ENCODE peak calls at places on chromosomes 6 and 20, in seven cellular contexts. R is breast epithelium, B is dorsolateral prefrontal cortex, P is gastrocnemius medialis, K is left ventricle myocardium inferior, C is Panc1, I is upper lobe of left lung. L is an unnamed sample.

GRCh38 chr20:11919046-11919445 is 1.4 kb downstream of the BTBD3 start:
- DNase-seq in R (no peak), B (no peak), P (no peak), K (peak), C (no peak), I (peak), L (no peak)

GRCh38 chr6:149964243-149965190 is 774 bp downstream of the ULBP1 start:
- DNase-seq in R (no peak), B (no peak), P (no peak), K (no peak), C (no peak), I (no peak), L (no peak)

GRCh38 chr20:39338977-39339376 is 376.8 kb downstream of the DHX35 start:
- DNase-seq in R (no peak), B (no peak), P (peak), K (peak), C (no peak), I (no peak), L (no peak)

GRCh38 chr20:49812463-49813304 is at the start of gene SLC9A8:
- DNase-seq in R (peak), B (peak), P (peak), K (peak), C (peak), I (peak), L (peak)

GRCh38 chr20:1489328-1489727 is 1.9 kb downstream of the SIRPB2 start:
- DNase-seq in R (no peak), B (no peak), P (no peak), K (no peak), C (no peak), I (no peak), L (no peak)

GRCh38 chr20:14142171-14142570 is 146.9 kb downstream of the MACROD2 start:
- DNase-seq in R (no peak), B (no peak), P (no peak), K (no peak), C (peak), I (peak), L (no peak)

GRCh38 chr6:20350215-20350614 is 51.5 kb upstream of the E2F3 start:
- DNase-seq in R (no peak), B (no peak), P (no peak), K (no peak), C (no peak), I (no peak), L (no peak)

GRCh38 chr20:9068232-9068781 is 580 bp upstream of the PLCB4 start:
- DNase-seq in R (no peak), B (peak), P (no peak), K (peak), C (no peak), I (no peak), L (no peak)

GRCh38 chr6:106617302-106617701 is 12.0 kb downstream of the RTN4IP1 start:
- DNase-seq in R (no peak), B (no peak), P (no peak), K (no peak), C (no peak), I (no peak), L (no peak)

GRCh38 chr6:82687855-82688254 is 324.2 kb downstream of the TPBG start:
- DNase-seq in R (no peak), B (no peak), P (no peak), K (no peak), C (no peak), I (no peak), L (no peak)

GRCh38 chr20:20710847-20711315 is 1.6 kb downstream of the RALGAPA2 start:
- DNase-seq in R (no peak), B (no peak), P (peak), K (no peak), C (no peak), I (peak), L (no peak)

GRCh38 chr6:63415286-63415685 is 95.5 kb upstream of the LGSN start:
- DNase-seq in R (no peak), B (no peak), P (no peak), K (no peak), C (no peak), I (no peak), L (no peak)

GRCh38 chr20:53513489-53514298 is 79.9 kb downstream of the ZNF217 start:
- DNase-seq in R (no peak), B (no peak), P (no peak), K (no peak), C (no peak), I (no peak), L (no peak)
- TF ChIP-seq CTCF in R (no peak), B (no peak), P (no peak), K (no peak), C (no peak), I (no peak), L (no peak)

GRCh38 chr6:27250955-27251671 is 3.6 kb downstream of the PRSS16 start:
- DNase-seq in R (peak), B (no peak), P (no peak), K (no peak), C (no peak), I (peak), L (peak)
- H3K27ac ChIP-seq in R (peak), B (peak), P (no peak), K (no peak), C (peak), I (peak), L (no peak)

DNA sequence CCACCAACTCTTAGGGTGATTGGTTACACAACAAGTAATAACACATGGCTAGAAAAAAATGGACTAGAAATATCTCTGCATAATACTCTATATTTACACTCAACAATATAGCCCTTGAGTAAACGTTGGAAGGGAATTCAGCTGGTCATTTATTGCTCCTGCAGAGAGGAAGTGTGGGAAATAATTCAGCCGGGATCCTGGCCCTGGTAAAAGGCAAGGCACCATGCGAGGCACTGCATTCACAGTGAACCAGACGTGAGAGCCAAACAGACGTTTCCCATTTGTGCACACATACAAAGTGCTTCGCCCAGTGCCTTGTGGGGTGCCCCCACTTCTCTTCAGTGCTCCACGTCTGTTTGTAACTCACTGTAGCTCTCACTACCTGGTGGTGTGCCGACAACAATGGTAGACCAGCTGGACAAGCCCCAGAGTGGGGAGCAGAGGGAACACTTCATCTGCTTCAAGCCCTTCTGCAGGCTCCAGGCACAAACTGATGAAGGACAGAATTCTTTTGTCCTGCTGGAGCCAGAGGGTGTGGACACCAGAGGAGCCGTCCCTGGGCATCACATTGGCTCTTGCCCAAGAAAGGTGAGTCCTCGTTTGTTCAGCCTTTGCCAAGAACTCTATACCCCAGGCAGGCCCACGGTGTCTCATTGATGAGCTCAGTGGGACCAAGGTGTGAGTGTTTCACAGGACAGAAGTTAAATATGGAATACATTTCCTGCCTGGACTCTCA is 18.8 kb downstream of the SYNDIG1 start:
- DNase-seq in R (no peak), B (no peak), P (no peak), K (no peak), C (no peak), I (no peak), L (no peak)
- TF ChIP-seq CTCF in R (no peak), B (no peak), P (no peak), K (no peak), C (no peak), I (no peak), L (no peak)

DNA sequence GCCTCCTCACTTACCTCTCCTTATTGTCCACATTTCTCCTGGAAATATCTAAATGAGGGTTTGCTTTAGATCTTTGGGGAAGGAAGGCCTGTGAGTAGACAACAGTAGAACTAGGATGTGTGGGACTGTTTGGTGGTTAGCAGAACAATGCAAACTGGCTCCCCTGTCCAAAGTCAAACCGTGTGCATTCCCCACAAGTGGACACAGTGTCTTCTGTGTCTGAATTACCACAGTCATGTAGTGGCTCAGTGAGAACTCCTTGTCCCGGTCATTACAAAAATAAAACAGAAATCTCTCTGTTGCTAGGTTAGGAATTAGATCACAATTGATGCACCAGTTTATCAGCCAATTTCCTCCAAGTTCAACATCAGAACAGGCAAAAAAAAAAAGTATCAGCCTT is 455 bp upstream of the ADGRF4 start:
- DNase-seq in R (no peak), B (no peak), P (no peak), K (no peak), C (no peak), I (no peak), L (no peak)
- H3K27ac ChIP-seq in R (no peak), B (no peak), P (no peak), K (no peak), C (no peak), I (no peak), L (no peak)

DNA sequence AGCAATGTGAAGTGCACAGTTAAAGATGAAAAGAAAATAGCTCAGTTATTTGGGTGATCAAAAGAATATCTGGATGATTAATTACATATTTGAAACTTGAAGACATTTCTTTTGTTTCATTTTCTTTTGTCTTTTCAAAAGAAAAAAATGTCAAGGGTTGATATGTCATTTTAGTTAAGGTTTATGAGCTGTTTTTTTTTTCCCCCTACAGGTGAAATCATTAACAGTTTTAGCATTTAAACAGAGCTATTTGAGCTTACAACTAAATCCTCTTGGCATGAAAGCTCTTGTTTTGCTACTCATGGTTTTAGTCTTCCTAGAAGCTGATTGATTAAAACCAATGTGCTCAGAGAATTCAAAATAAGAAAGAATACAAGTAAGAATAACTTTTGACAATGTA is 887.3 kb downstream of the PHF3 start:
- DNase-seq in R (no peak), B (no peak), P (no peak), K (no peak), C (no peak), I (no peak), L (no peak)
- TF ChIP-seq CTCF in R (no peak), B (no peak), P (no peak), K (no peak), C (no peak), I (no peak), L (no peak)

DNA sequence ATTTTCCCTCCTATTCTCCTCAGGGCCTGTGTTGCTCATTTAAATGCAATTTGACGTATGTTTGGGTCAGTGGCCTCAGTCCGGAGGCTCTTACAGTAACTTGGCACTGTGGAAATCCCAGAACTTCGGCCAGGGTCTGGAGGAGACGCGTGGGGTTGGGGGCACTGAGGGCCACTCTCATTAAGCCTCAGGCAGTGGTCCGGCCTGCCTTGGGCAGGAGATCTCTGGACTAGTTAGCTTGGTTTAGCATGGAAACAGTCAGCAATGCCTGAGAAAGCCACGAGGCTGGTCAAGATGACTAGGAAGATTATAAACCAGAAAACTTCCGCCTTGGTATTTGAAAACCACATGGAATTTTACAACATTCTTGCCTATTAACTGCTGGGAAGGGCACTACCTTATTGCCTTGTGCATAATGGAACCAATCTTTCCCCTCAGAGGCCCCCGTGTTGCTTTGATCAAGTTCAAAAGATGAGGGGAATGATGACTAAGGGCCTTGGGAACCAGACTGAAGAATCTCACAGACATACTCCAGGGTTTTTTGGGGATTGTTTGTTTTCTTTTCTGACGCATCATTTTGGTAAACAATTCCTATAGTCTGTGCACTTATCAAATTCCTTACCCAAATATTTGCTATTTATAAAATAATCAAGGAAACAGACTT is 206.0 kb upstream of the PREP start:
- DNase-seq in R (no peak), B (no peak), P (no peak), K (no peak), C (peak), I (no peak), L (no peak)
- H3K27ac ChIP-seq in R (peak), B (peak), P (no peak), K (peak), C (peak), I (peak), L (no peak)

GRCh38 chr6:16180696-16181428 is 52.0 kb downstream of the MYLIP start:
- DNase-seq in R (no peak), B (no peak), P (no peak), K (no peak), C (no peak), I (no peak), L (no peak)
- TF ChIP-seq CTCF in R (no peak), B (no peak), P (no peak), K (no peak), C (no peak), I (no peak), L (no peak)